ENCODE peak calls at places on chromosome 3, in seven cellular contexts. One of them, this sample, is unnamed.

GRCh38 chr3:72449551-72449950 is 398.7 kb downstream of the SHQ1 start:
- DNase-seq in CD14-positive monocyte: no peak
- DNase-seq in dermis microvascular lymphatic vessel endothelial cell: no peak
- DNase-seq in activated T-helper 1 cell treated with anti-CD3 and anti-CD28 coated beads, Interleukin-12 subunit alpha, Interleukin-12 subunit beta, Interleukin-2, Interleukin-4 antibody, amounts not matched to agents 30 ng/mL and 10 ng/mL and 1 ng/mL, durations not matched to agents 14 hours and 24 hours and 36 hours: no peak
- DNase-seq in ovary: no peak
- DNase-seq in cardiac septum: no peak
- DNase-seq in aorta: no peak
- DNase-seq in this sample: no peak

GRCh38 chr3:189981668-189982067 is 139.0 kb downstream of the P3H2 start:
- DNase-seq in ovary: no peak
- DNase-seq in CD14-positive monocyte: no peak
- DNase-seq in dermis microvascular lymphatic vessel endothelial cell: peak
- DNase-seq in aorta: no peak
- DNase-seq in activated T-helper 1 cell treated with anti-CD3 and anti-CD28 coated beads, Interleukin-12 subunit alpha, Interleukin-12 subunit beta, Interleukin-2, Interleukin-4 antibody, amounts not matched to agents 30 ng/mL and 10 ng/mL and 1 ng/mL, durations not matched to agents 14 hours and 24 hours and 36 hours: no peak
- DNase-seq in cardiac septum: no peak
- DNase-seq in this sample: no peak

GRCh38 chr3:177435301-177435700 is 238.0 kb upstream of the TBL1XR1 start:
- DNase-seq in activated T-helper 1 cell treated with anti-CD3 and anti-CD28 coated beads, Interleukin-12 subunit alpha, Interleukin-12 subunit beta, Interleukin-2, Interleukin-4 antibody, amounts not matched to agents 30 ng/mL and 10 ng/mL and 1 ng/mL, durations not matched to agents 14 hours and 24 hours and 36 hours: no peak
- DNase-seq in ovary: no peak
- DNase-seq in dermis microvascular lymphatic vessel endothelial cell: no peak
- DNase-seq in aorta: no peak
- DNase-seq in cardiac septum: no peak
- DNase-seq in CD14-positive monocyte: no peak
- DNase-seq in this sample: no peak

GRCh38 chr3:196868297-196868661 is 559 bp downstream of the SENP5 start:
- DNase-seq in ovary: no peak
- DNase-seq in aorta: peak
- DNase-seq in CD14-positive monocyte: peak
- DNase-seq in activated T-helper 1 cell treated with anti-CD3 and anti-CD28 coated beads, Interleukin-12 subunit alpha, Interleukin-12 subunit beta, Interleukin-2, Interleukin-4 antibody, amounts not matched to agents 30 ng/mL and 10 ng/mL and 1 ng/mL, durations not matched to agents 14 hours and 24 hours and 36 hours: peak
- DNase-seq in cardiac septum: peak
- DNase-seq in dermis microvascular lymphatic vessel endothelial cell: peak
- DNase-seq in this sample: peak

GRCh38 chr3:158057666-158058065 is 48.6 kb downstream of the SHOX2 start:
- DNase-seq in CD14-positive monocyte: no peak
- DNase-seq in activated T-helper 1 cell treated with anti-CD3 and anti-CD28 coated beads, Interleukin-12 subunit alpha, Interleukin-12 subunit beta, Interleukin-2, Interleukin-4 antibody, amounts not matched to agents 30 ng/mL and 10 ng/mL and 1 ng/mL, durations not matched to agents 14 hours and 24 hours and 36 hours: no peak
- DNase-seq in dermis microvascular lymphatic vessel endothelial cell: no peak
- DNase-seq in ovary: no peak
- DNase-seq in aorta: no peak
- DNase-seq in cardiac septum: no peak
- DNase-seq in this sample: no peak

GRCh38 chr3:189288348-189289235 is 116.8 kb downstream of the TPRG1 start:
- DNase-seq in cardiac septum: no peak
- DNase-seq in CD14-positive monocyte: no peak
- DNase-seq in ovary: no peak
- DNase-seq in activated T-helper 1 cell treated with anti-CD3 and anti-CD28 coated beads, Interleukin-12 subunit alpha, Interleukin-12 subunit beta, Interleukin-2, Interleukin-4 antibody, amounts not matched to agents 30 ng/mL and 10 ng/mL and 1 ng/mL, durations not matched to agents 14 hours and 24 hours and 36 hours: no peak
- DNase-seq in aorta: no peak
- DNase-seq in dermis microvascular lymphatic vessel endothelial cell: no peak
- DNase-seq in this sample: no peak

GRCh38 chr3:120506828-120507774 is 56.3 kb upstream of the FSTL1 start:
- DNase-seq in dermis microvascular lymphatic vessel endothelial cell: peak
- DNase-seq in cardiac septum: no peak
- DNase-seq in CD14-positive monocyte: no peak
- DNase-seq in ovary: no peak
- DNase-seq in activated T-helper 1 cell treated with anti-CD3 and anti-CD28 coated beads, Interleukin-12 subunit alpha, Interleukin-12 subunit beta, Interleukin-2, Interleukin-4 antibody, amounts not matched to agents 30 ng/mL and 10 ng/mL and 1 ng/mL, durations not matched to agents 14 hours and 24 hours and 36 hours: no peak
- DNase-seq in aorta: no peak
- DNase-seq in this sample: peak

GRCh38 chr3:187454416-187454815 is 86.2 kb downstream of the RTP4 start:
- DNase-seq in ovary: no peak
- DNase-seq in cardiac septum: no peak
- DNase-seq in dermis microvascular lymphatic vessel endothelial cell: no peak
- DNase-seq in CD14-positive monocyte: no peak
- DNase-seq in aorta: no peak
- DNase-seq in activated T-helper 1 cell treated with anti-CD3 and anti-CD28 coated beads, Interleukin-12 subunit alpha, Interleukin-12 subunit beta, Interleukin-2, Interleukin-4 antibody, amounts not matched to agents 30 ng/mL and 10 ng/mL and 1 ng/mL, durations not matched to agents 14 hours and 24 hours and 36 hours: no peak
- DNase-seq in this sample: no peak

GRCh38 chr3:82163907-82164520 is 402.6 kb upstream of the GBE1 start:
- DNase-seq in aorta: no peak
- DNase-seq in CD14-positive monocyte: no peak
- DNase-seq in ovary: no peak
- DNase-seq in cardiac septum: no peak
- DNase-seq in activated T-helper 1 cell treated with anti-CD3 and anti-CD28 coated beads, Interleukin-12 subunit alpha, Interleukin-12 subunit beta, Interleukin-2, Interleukin-4 antibody, amounts not matched to agents 30 ng/mL and 10 ng/mL and 1 ng/mL, durations not matched to agents 14 hours and 24 hours and 36 hours: no peak
- DNase-seq in dermis microvascular lymphatic vessel endothelial cell: no peak
- DNase-seq in this sample: no peak

GRCh38 chr3:64152100-64152499 is 73.2 kb downstream of the PRICKLE2 start:
- DNase-seq in activated T-helper 1 cell treated with anti-CD3 and anti-CD28 coated beads, Interleukin-12 subunit alpha, Interleukin-12 subunit beta, Interleukin-2, Interleukin-4 antibody, amounts not matched to agents 30 ng/mL and 10 ng/mL and 1 ng/mL, durations not matched to agents 14 hours and 24 hours and 36 hours: no peak
- DNase-seq in ovary: no peak
- DNase-seq in aorta: no peak
- DNase-seq in dermis microvascular lymphatic vessel endothelial cell: no peak
- DNase-seq in CD14-positive monocyte: no peak
- DNase-seq in cardiac septum: no peak
- DNase-seq in this sample: no peak

GRCh38 chr3:12588039-12588673 is 31.3 kb downstream of the MKRN2 start:
- DNase-seq in aorta: no peak
- DNase-seq in activated T-helper 1 cell treated with anti-CD3 and anti-CD28 coated beads, Interleukin-12 subunit alpha, Interleukin-12 subunit beta, Interleukin-2, Interleukin-4 antibody, amounts not matched to agents 30 ng/mL and 10 ng/mL and 1 ng/mL, durations not matched to agents 14 hours and 24 hours and 36 hours: no peak
- DNase-seq in ovary: no peak
- DNase-seq in dermis microvascular lymphatic vessel endothelial cell: no peak
- DNase-seq in cardiac septum: no peak
- DNase-seq in CD14-positive monocyte: no peak
- DNase-seq in this sample: no peak

GRCh38 chr3:194397757-194398312 is 1.2 kb downstream of the GP5 start:
- DNase-seq in activated T-helper 1 cell treated with anti-CD3 and anti-CD28 coated beads, Interleukin-12 subunit alpha, Interleukin-12 subunit beta, Interleukin-2, Interleukin-4 antibody, amounts not matched to agents 30 ng/mL and 10 ng/mL and 1 ng/mL, durations not matched to agents 14 hours and 24 hours and 36 hours: no peak
- DNase-seq in dermis microvascular lymphatic vessel endothelial cell: no peak
- DNase-seq in aorta: no peak
- DNase-seq in CD14-positive monocyte: no peak
- DNase-seq in ovary: peak
- DNase-seq in cardiac septum: no peak
- DNase-seq in this sample: no peak

GRCh38 chr3:58082047-58082446 is 73.8 kb downstream of the FLNB start:
- DNase-seq in aorta: no peak
- DNase-seq in dermis microvascular lymphatic vessel endothelial cell: no peak
- DNase-seq in cardiac septum: no peak
- DNase-seq in ovary: no peak
- DNase-seq in CD14-positive monocyte: no peak
- DNase-seq in activated T-helper 1 cell treated with anti-CD3 and anti-CD28 coated beads, Interleukin-12 subunit alpha, Interleukin-12 subunit beta, Interleukin-2, Interleukin-4 antibody, amounts not matched to agents 30 ng/mL and 10 ng/mL and 1 ng/mL, durations not matched to agents 14 hours and 24 hours and 36 hours: peak
- DNase-seq in this sample: no peak

GRCh38 chr3:192819001-192819569 is 91.7 kb upstream of the FGF12 start:
- DNase-seq in activated T-helper 1 cell treated with anti-CD3 and anti-CD28 coated beads, Interleukin-12 subunit alpha, Interleukin-12 subunit beta, Interleukin-2, Interleukin-4 antibody, amounts not matched to agents 30 ng/mL and 10 ng/mL and 1 ng/mL, durations not matched to agents 14 hours and 24 hours and 36 hours: peak
- DNase-seq in CD14-positive monocyte: no peak
- DNase-seq in dermis microvascular lymphatic vessel endothelial cell: no peak
- DNase-seq in cardiac septum: no peak
- DNase-seq in aorta: no peak
- DNase-seq in ovary: no peak
- DNase-seq in this sample: no peak

GRCh38 chr3:79555655-79556054 is 212.1 kb downstream of the ROBO1 start:
- DNase-seq in ovary: no peak
- DNase-seq in cardiac septum: no peak
- DNase-seq in aorta: no peak
- DNase-seq in CD14-positive monocyte: no peak
- DNase-seq in dermis microvascular lymphatic vessel endothelial cell: no peak
- DNase-seq in activated T-helper 1 cell treated with anti-CD3 and anti-CD28 coated beads, Interleukin-12 subunit alpha, Interleukin-12 subunit beta, Interleukin-2, Interleukin-4 antibody, amounts not matched to agents 30 ng/mL and 10 ng/mL and 1 ng/mL, durations not matched to agents 14 hours and 24 hours and 36 hours: no peak
- DNase-seq in this sample: no peak

GRCh38 chr3:153260681-153261080 is 98.7 kb downstream of the RAP2B start:
- DNase-seq in activated T-helper 1 cell treated with anti-CD3 and anti-CD28 coated beads, Interleukin-12 subunit alpha, Interleukin-12 subunit beta, Interleukin-2, Interleukin-4 antibody, amounts not matched to agents 30 ng/mL and 10 ng/mL and 1 ng/mL, durations not matched to agents 14 hours and 24 hours and 36 hours: no peak
- DNase-seq in dermis microvascular lymphatic vessel endothelial cell: no peak
- DNase-seq in ovary: no peak
- DNase-seq in cardiac septum: no peak
- DNase-seq in CD14-positive monocyte: no peak
- DNase-seq in aorta: no peak
- DNase-seq in this sample: no peak

GRCh38 chr3:77902675-77903074 is 862.8 kb downstream of the ROBO2 start:
- DNase-seq in CD14-positive monocyte: no peak
- DNase-seq in ovary: no peak
- DNase-seq in dermis microvascular lymphatic vessel endothelial cell: no peak
- DNase-seq in activated T-helper 1 cell treated with anti-CD3 and anti-CD28 coated beads, Interleukin-12 subunit alpha, Interleukin-12 subunit beta, Interleukin-2, Interleukin-4 antibody, amounts not matched to agents 30 ng/mL and 10 ng/mL and 1 ng/mL, durations not matched to agents 14 hours and 24 hours and 36 hours: no peak
- DNase-seq in cardiac septum: no peak
- DNase-seq in aorta: no peak
- DNase-seq in this sample: no peak

GRCh38 chr3:38510631-38511030 is 14.5 kb downstream of the EXOG start:
- DNase-seq in cardiac septum: no peak
- DNase-seq in dermis microvascular lymphatic vessel endothelial cell: no peak
- DNase-seq in aorta: no peak
- DNase-seq in CD14-positive monocyte: no peak
- DNase-seq in ovary: no peak
- DNase-seq in activated T-helper 1 cell treated with anti-CD3 and anti-CD28 coated beads, Interleukin-12 subunit alpha, Interleukin-12 subunit beta, Interleukin-2, Interleukin-4 antibody, amounts not matched to agents 30 ng/mL and 10 ng/mL and 1 ng/mL, durations not matched to agents 14 hours and 24 hours and 36 hours: no peak
- DNase-seq in this sample: no peak

GRCh38 chr3:189629803-189630455 is 1.3 kb upstream of the TP63 start:
- DNase-seq in cardiac septum: no peak
- DNase-seq in activated T-helper 1 cell treated with anti-CD3 and anti-CD28 coated beads, Interleukin-12 subunit alpha, Interleukin-12 subunit beta, Interleukin-2, Interleukin-4 antibody, amounts not matched to agents 30 ng/mL and 10 ng/mL and 1 ng/mL, durations not matched to agents 14 hours and 24 hours and 36 hours: no peak
- DNase-seq in aorta: peak
- DNase-seq in CD14-positive monocyte: no peak
- DNase-seq in ovary: no peak
- DNase-seq in dermis microvascular lymphatic vessel endothelial cell: no peak
- DNase-seq in this sample: no peak

GRCh38 chr3:20043398-20043797 is 3.2 kb downstream of the KAT2B start:
- DNase-seq in cardiac septum: peak
- DNase-seq in CD14-positive monocyte: peak
- DNase-seq in aorta: peak
- DNase-seq in dermis microvascular lymphatic vessel endothelial cell: no peak
- DNase-seq in activated T-helper 1 cell treated with anti-CD3 and anti-CD28 coated beads, Interleukin-12 subunit alpha, Interleukin-12 subunit beta, Interleukin-2, Interleukin-4 antibody, amounts not matched to agents 30 ng/mL and 10 ng/mL and 1 ng/mL, durations not matched to agents 14 hours and 24 hours and 36 hours: peak
- DNase-seq in ovary: peak
- DNase-seq in this sample: peak

GRCh38 chr3:146889616-146890015 is 284.5 kb upstream of the PLSCR5 start:
- DNase-seq in aorta: no peak
- DNase-seq in ovary: no peak
- DNase-seq in cardiac septum: no peak
- DNase-seq in CD14-positive monocyte: no peak
- DNase-seq in dermis microvascular lymphatic vessel endothelial cell: no peak
- DNase-seq in activated T-helper 1 cell treated with anti-CD3 and anti-CD28 coated beads, Interleukin-12 subunit alpha, Interleukin-12 subunit beta, Interleukin-2, Interleukin-4 antibody, amounts not matched to agents 30 ng/mL and 10 ng/mL and 1 ng/mL, durations not matched to agents 14 hours and 24 hours and 36 hours: no peak
- DNase-seq in this sample: no peak

This sample was measured in naive B cell.